ENCODE peak calls at places on chromosomes 11 and 22, in five cellular contexts. Y, I, A, U and H are unnamed samples.

GRCh38 chr22:32469799-32470212 is 4.8 kb upstream of the FBXO7 start:
- DNase-seq in Y (peak; percentile 3), I (peak; percentile 22), A (peak; percentile 55), U (no peak), H (no peak)

GRCh38 chr22:23414727-23415489 is 165.2 kb downstream of the IGLL1 start:
- DNase-seq in Y (no peak), I (no peak), A (no peak), U (no peak), H (no peak)

GRCh38 chr11:130924750-130925149 is 8.5 kb upstream of the SNX19 start:
- DNase-seq in Y (no peak), I (no peak), A (no peak), U (no peak), H (no peak)

GRCh38 chr22:39365406-39365782 is 15.6 kb downstream of the SYNGR1 start:
- DNase-seq in Y (no peak), I (no peak), A (no peak), U (no peak), H (no peak)

GRCh38 chr11:14713518-14714244 is 70.1 kb downstream of the PDE3B start:
- DNase-seq in Y (no peak), I (no peak), A (no peak), U (no peak), H (no peak)

GRCh38 chr11:11311169-11311568 is 41.9 kb downstream of the CSNK2A3 start:
- DNase-seq in Y (no peak), I (no peak), A (no peak), U (no peak), H (no peak)

GRCh38 chr11:3189193-3189843 is 24.2 kb upstream of the OSBPL5 start:
- DNase-seq in Y (no peak), I (no peak), A (no peak), U (peak; percentile 73), H (no peak)

GRCh38 chr22:47563406-47564157 is 801.1 kb downstream of the TBC1D22A start:
- DNase-seq in Y (no peak), I (no peak), A (no peak), U (no peak), H (no peak)

GRCh38 chr11:1460396-1460795 is 26.2 kb downstream of the MOB2 start:
- DNase-seq in Y (no peak), I (no peak), A (no peak), U (no peak), H (no peak)

GRCh38 chr11:126339866-126340434 is 15.5 kb upstream of the ST3GAL4 start:
- DNase-seq in Y (peak; percentile 1), I (peak; percentile 41), A (no peak), U (peak; percentile 35), H (peak; percentile 43)

GRCh38 chr11:38226684-38227083 is 1628.6 kb upstream of the RAG2 start:
- DNase-seq in Y (no peak), I (no peak), A (no peak), U (no peak), H (no peak)

GRCh38 chr22:39661842-39662676 is 91.5 kb downstream of the CACNA1I start:
- DNase-seq in Y (peak; percentile 15), I (peak; percentile 46), A (peak; percentile 69), U (peak; percentile 78), H (no peak)

GRCh38 chr11:117337061-117337460 is 9.4 kb downstream of the CEP164 start:
- DNase-seq in Y (no peak), I (no peak), A (no peak), U (peak; percentile 42), H (no peak)

GRCh38 chr22:28903080-28903479 is 19.7 kb downstream of the ZNRF3 start:
- DNase-seq in Y (no peak), I (no peak), A (no peak), U (no peak), H (no peak)

GRCh38 chr22:33272180-33272579 is 214.0 kb upstream of the SYN3 start:
- DNase-seq in Y (peak; percentile 26), I (peak; percentile 68), A (peak; percentile 27), U (no peak), H (no peak)

GRCh38 chr11:128956401-128957203 is 13.9 kb upstream of the TP53AIP1 start:
- DNase-seq in Y (peak; percentile 41), I (peak; percentile 72), A (peak; percentile 84), U (peak; percentile 83), H (peak; percentile 24)

DNA sequence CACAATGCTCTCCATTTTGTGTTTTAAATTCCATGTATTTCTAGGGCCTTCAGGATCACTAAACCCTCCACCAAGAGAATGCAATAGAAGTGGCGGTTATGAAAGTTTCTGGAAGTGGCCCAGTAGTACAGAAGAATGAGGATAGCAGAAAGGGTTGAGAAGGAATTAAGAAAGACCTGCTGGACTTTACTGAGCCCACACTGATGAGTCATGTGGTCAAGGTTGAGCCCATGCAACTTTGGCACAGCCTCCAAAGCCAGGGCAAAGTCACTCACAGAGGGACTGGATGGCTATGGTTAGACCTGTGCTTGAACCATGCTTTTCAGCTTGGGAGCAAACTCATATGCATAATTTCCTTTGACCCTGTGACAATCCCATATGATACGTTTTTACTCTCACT is 102.9 kb upstream of the PLET1 start:
- DNase-seq in Y (no peak), I (no peak), A (no peak), U (no peak), H (no peak)
- H3K4me1 ChIP-seq in Y (no peaks in the 10 kb centered on the region), I (no peaks in the 10 kb centered on the region), A (peaks cover 8% of the 10 kb centered on the region), U (peaks cover 5% of the 10 kb centered on the region), H (no peaks in the 10 kb centered on the region)

DNA sequence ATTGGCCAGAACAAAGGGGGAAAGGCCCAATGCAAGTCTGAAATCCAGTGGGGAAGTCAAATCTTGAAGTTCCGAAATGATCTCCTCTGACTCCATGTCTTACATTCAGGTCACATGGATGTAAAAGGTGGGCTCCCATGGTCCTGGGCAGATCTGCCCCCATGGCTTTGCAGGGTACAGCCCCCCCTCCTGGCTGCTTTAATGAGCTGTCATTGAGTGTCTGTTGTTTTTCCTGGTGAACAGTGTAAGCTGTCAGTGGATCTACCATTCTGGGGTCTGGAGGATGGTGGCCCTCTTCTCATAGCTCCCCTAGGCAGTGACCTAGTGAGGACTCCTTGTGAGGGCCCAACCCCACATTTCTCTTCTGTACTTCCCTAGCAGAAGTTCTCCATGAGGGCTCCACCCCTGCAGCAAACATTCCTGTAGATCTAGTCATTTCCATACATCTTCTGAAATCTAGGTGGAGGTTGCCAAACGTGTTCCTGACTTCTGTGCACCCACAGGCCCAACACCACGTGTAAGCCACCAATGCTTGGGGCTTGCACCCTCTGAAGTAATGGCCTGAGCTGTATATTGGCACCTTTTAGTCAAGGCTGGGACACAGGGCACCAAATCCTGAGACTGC is 9.3 kb downstream of the CARD18 start:
- DNase-seq in Y (no peak), I (no peak), A (no peak), U (no peak), H (no peak)
- H3K4me3 ChIP-seq in Y (no peak overlapping the region), I (no peak overlapping the region), A (no peak overlapping the region), U (no peak overlapping the region), H (no peak overlapping the region)

GRCh38 chr11:12835286-12835685 is 161.1 kb downstream of the TEAD1 start:
- DNase-seq in Y (no peak), I (no peak), A (no peak), U (no peak), H (no peak)

GRCh38 chr11:12831471-12832202 is 157.4 kb downstream of the TEAD1 start:
- DNase-seq in Y (no peak), I (no peak), A (no peak), U (no peak), H (no peak)

GRCh38 chr11:12832828-12833227 is 158.6 kb downstream of the TEAD1 start:
- DNase-seq in Y (no peak), I (no peak), A (no peak), U (no peak), H (peak; percentile 41)

GRCh38 chr11:12834166-12834565 is 159.9 kb downstream of the TEAD1 start:
- DNase-seq in Y (no peak), I (no peak), A (no peak), U (no peak), H (no peak)

GRCh38 chr11:12834630-12835029 is 160.4 kb downstream of the TEAD1 start:
- DNase-seq in Y (no peak), I (no peak), A (no peak), U (no peak), H (no peak)
- H3K4me1 ChIP-seq in Y (peaks cover 17% of the 10 kb centered on the region), I (peaks cover 35% of the 10 kb centered on the region), A (peaks cover 5% of the 10 kb centered on the region), U (peaks cover 18% of the 10 kb centered on the region), H (peaks cover 2% of the 10 kb centered on the region)

GRCh38 chr11:8684600-8685290 is 2.2 kb downstream of the RPL27A start:
- DNase-seq in Y (no peak), I (no peak), A (no peak), U (no peak), H (no peak)
- H3K4me3 ChIP-seq in Y (peak overlapping the region; percentile 98), I (no peak overlapping the region), A (peak overlapping the region; percentile 89), U (peak overlapping the region; percentile 94), H (peak overlapping the region; percentile 92)

GRCh38 chr11:68525930-68526329 is 65.4 kb downstream of the PPP6R3 start:
- DNase-seq in Y (no peak), I (no peak), A (no peak), U (no peak), H (no peak)
- H3K4me1 ChIP-seq in Y (no peaks in the 10 kb centered on the region), I (peaks cover 23% of the 10 kb centered on the region), A (peaks cover 19% of the 10 kb centered on the region), U (peaks cover 17% of the 10 kb centered on the region), H (peaks cover 3% of the 10 kb centered on the region)

DNA sequence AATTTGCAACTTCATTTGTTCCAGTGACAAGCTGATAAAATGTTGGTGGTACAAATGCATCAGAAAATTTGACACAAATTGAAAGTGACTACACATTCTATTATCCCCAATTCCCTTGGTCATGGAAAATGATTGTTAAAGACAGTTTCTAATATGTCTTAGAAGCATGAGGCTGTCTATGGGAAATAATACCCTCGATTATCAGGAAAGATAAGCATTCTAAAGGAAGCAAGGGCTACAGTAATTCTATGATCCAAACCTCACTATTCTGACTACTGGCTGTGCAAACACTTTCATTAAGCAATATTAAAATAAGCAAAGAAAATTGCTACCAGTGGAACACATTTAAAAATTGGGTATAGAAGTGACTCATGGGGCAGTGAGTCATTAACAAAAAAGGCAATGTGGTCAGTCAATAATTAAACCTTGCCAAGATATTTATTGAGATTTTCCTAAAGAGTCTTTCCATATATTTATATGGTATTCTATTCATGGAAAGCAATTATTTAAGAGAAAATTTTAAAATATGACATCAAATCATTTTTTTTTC is 1415.2 kb upstream of the TENM4 start:
- DNase-seq in Y (no peak), I (no peak), A (no peak), U (no peak), H (no peak)
- H3K4me3 ChIP-seq in Y (no peak overlapping the region), I (no peak overlapping the region), A (no peak overlapping the region), U (no peak overlapping the region), H (no peak overlapping the region)

GRCh38 chr11:94132152-94132558 is 3.5 kb downstream of the PANX1 start:
- DNase-seq in Y (no peak), I (no peak), A (peak; percentile 71), U (no peak), H (no peak)

GRCh38 chr11:94131363-94132115 is 2.9 kb downstream of the PANX1 start:
- DNase-seq in Y (no peak), I (no peak), A (peak; percentile 39), U (no peak), H (no peak)

GRCh38 chr11:94133752-94134151 is 5.1 kb downstream of the PANX1 start:
- DNase-seq in Y (no peak), I (no peak), A (no peak), U (no peak), H (no peak)

GRCh38 chr11:94132823-94133408 is 4.3 kb downstream of the PANX1 start:
- DNase-seq in Y (no peak), I (no peak), A (no peak), U (no peak), H (no peak)

GRCh38 chr11:94134651-94135512 is 6.2 kb downstream of the PANX1 start:
- DNase-seq in Y (peak; percentile 24), I (peak; percentile 66), A (peak; percentile 50), U (no peak), H (peak; percentile 56)
- H3K4me1 ChIP-seq in Y (no peaks in the 10 kb centered on the region), I (peaks cover 38% of the 10 kb centered on the region), A (peaks cover 35% of the 10 kb centered on the region), U (peaks cover 28% of the 10 kb centered on the region), H (peaks cover 16% of the 10 kb centered on the region)